ENCODE peak calls at places on chromosomes 1 and 21, in ten cellular contexts. B is A549, H is stomach, O is transverse colon, X is sigmoid colon, V is K562, L is ovary, T is upper lobe of left lung, W is H1, U is suprapubic skin. M is an unnamed sample.

GRCh38 chr1:22914633-22915217 is 57.9 kb downstream of the LACTBL1 start:
- DNase-seq in B (no peak), H (no peak), O (no peak), X (no peak), V (no peak), L (no peak), T (no peak), W (no peak), U (no peak), M (no peak)

GRCh38 chr1:206863266-206863665 is 2.2 kb upstream of the IL20 start:
- DNase-seq in B (no peak), H (no peak), O (no peak), X (no peak), V (no peak), L (no peak), T (no peak), W (no peak), U (no peak), M (no peak)

GRCh38 chr1:51294566-51295184 is 35.7 kb downstream of the TTC39A start:
- DNase-seq in B (no peak), H (peak; percentile 20), O (no peak), X (no peak), V (peak; percentile 56), L (peak; percentile 9), T (no peak), W (no peak), U (no peak), M (no peak)

GRCh38 chr21:38766987-38767722 is 38.6 kb upstream of the ETS2 start:
- DNase-seq in B (no peak), H (peak; percentile 29), O (peak; percentile 42), X (no peak), V (no peak), L (no peak), T (peak; percentile 52), W (no peak), U (no peak), M (no peak)

GRCh38 chr1:114457675-114458074 is 53.3 kb downstream of the TRIM33 start:
- DNase-seq in B (no peak), H (no peak), O (no peak), X (no peak), V (no peak), L (no peak), T (no peak), W (no peak), U (no peak), M (no peak)

GRCh38 chr1:234997201-234998173 is 131.2 kb downstream of the TOMM20 start:
- DNase-seq in B (peak; percentile 98), H (peak; percentile 95), O (peak; percentile 95), X (peak; percentile 100), V (no peak), L (peak; percentile 93), T (peak; percentile 94), W (no peak), U (peak; percentile 100), M (peak; percentile 98)

GRCh38 chr1:231410041-231410591 is 12.0 kb downstream of the EGLN1 start:
- DNase-seq in B (no peak), H (no peak), O (no peak), X (no peak), V (no peak), L (no peak), T (no peak), W (no peak), U (no peak), M (no peak)

GRCh38 chr1:9890224-9890731 is 19.8 kb downstream of the CTNNBIP1 start:
- DNase-seq in B (peak; percentile 21), H (peak; percentile 64), O (peak; percentile 22), X (peak; percentile 85), V (no peak), L (peak; percentile 80), T (no peak), W (no peak), U (no peak), M (no peak)

GRCh38 chr1:203695116-203695515 is 68.5 kb downstream of the ATP2B4 start:
- DNase-seq in B (no peak), H (no peak), O (no peak), X (peak; percentile 91), V (no peak), L (no peak), T (no peak), W (no peak), U (no peak), M (no peak)

GRCh38 chr1:1554926-1555915 is 14.8 kb upstream of the TMEM240 start:
- DNase-seq in B (no peak), H (no peak), O (no peak), X (no peak), V (peak; percentile 62), L (no peak), T (no peak), W (no peak), U (no peak), M (no peak)

GRCh38 chr1:235948774-235949427 is 82.2 kb upstream of the LYST start:
- DNase-seq in B (no peak), H (no peak), O (no peak), X (no peak), V (no peak), L (no peak), T (no peak), W (no peak), U (no peak), M (no peak)

GRCh38 chr1:33060579-33061083 is 20.3 kb upstream of the AZIN2 start:
- DNase-seq in B (no peak), H (no peak), O (no peak), X (peak; percentile 79), V (no peak), L (peak; percentile 43), T (peak; percentile 27), W (no peak), U (no peak), M (peak; percentile 55)

GRCh38 chr1:229286099-229286766 is 15.3 kb downstream of the RAB4A start:
- DNase-seq in B (no peak), H (no peak), O (no peak), X (no peak), V (no peak), L (no peak), T (no peak), W (no peak), U (no peak), M (no peak)

GRCh38 chr1:8256321-8256720 is 61.6 kb upstream of the SLC45A1 start:
- DNase-seq in B (no peak), H (no peak), O (no peak), X (no peak), V (no peak), L (no peak), T (no peak), W (no peak), U (no peak), M (no peak)
- H3K27ac ChIP-seq in B (peak overlapping the region; percentile 1), H (no peak overlapping the region), O (no peak overlapping the region), X (no peak overlapping the region), V (no peak overlapping the region), L (no peak overlapping the region), T (peak overlapping the region; percentile 84), W (no peak overlapping the region), U (no peak overlapping the region), M (no peak overlapping the region)

DNA sequence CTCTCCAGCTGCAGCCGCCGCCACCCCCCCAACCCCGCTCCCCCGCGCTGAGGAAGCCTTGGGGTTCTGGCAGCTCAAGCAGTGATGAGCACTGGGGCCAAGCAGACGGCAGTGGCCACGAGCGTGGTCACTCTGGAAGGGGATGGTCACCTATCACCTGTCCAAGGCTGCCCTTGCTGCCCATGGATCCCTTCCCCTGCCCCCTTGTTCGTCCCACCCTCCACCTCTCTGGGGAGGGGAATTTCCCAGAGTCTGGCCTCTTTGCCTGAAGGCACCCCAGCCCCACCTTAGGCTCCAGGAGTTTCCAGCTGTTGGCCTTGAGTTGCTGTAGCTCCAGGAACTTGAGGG is 7.2 kb upstream of the SMIM12 start:
- DNase-seq in B (no peak), H (no peak), O (no peak), X (no peak), V (no peak), L (no peak), T (no peak), W (no peak), U (no peak), M (no peak)
- H3K4me3 ChIP-seq in B (peak overlapping the region; percentile 50), H (peak overlapping the region; percentile 64), O (peak overlapping the region; percentile 74), X (peak overlapping the region; percentile 67), V (peak overlapping the region; percentile 45), L (peak overlapping the region; percentile 64), T (no peak overlapping the region), W (peak overlapping the region; percentile 67), U (peak overlapping the region; percentile 66), M (peak overlapping the region; percentile 66)

GRCh38 chr1:63316540-63316939 is 5.8 kb upstream of the FOXD3 start:
- DNase-seq in B (no peak), H (no peak), O (no peak), X (no peak), V (no peak), L (no peak), T (no peak), W (no peak), U (no peak), M (no peak)

GRCh38 chr1:63319069-63320023 is 3.0 kb upstream of the FOXD3 start:
- DNase-seq in B (no peak), H (no peak), O (no peak), X (no peak), V (no peak), L (no peak), T (no peak), W (peak; percentile 77), U (no peak), M (no peak)

GRCh38 chr1:63317007-63317813 is 5.2 kb upstream of the FOXD3 start:
- DNase-seq in B (peak; percentile 71), H (peak; percentile 85), O (peak; percentile 81), X (peak; percentile 80), V (peak; percentile 83), L (no peak), T (peak; percentile 83), W (peak; percentile 93), U (peak; percentile 66), M (no peak)

GRCh38 chr1:63318255-63319068 is 3.9 kb upstream of the FOXD3 start:
- DNase-seq in B (no peak), H (no peak), O (no peak), X (no peak), V (no peak), L (no peak), T (no peak), W (no peak), U (no peak), M (no peak)

DNA sequence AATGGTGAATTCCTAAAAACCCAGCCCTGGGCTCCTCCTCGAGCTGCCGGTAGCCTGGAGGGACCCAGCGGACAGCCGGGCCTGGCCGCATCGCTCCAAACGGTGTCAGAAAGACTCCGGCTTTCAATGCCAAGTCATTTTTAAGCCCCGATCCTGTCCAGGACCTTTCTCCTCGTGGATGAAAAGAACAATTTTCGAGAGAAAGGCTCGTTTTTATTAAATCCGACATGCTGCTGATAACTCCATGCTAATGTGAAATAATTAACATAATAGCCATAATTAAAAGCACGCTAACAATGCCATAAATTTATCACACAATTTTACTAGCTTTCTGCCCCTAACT is 4.6 kb upstream of the FOXD3 start:
- DNase-seq in B (no peak), H (no peak), O (no peak), X (no peak), V (no peak), L (no peak), T (no peak), W (no peak), U (no peak), M (no peak)
- TF ChIP-seq EP300 in B (no peak), H (no peak), O (no peak), X (no peak), V (no peak), L (no peak), T (no peak), W (no peak), U (no peak), M (no peak)

DNA sequence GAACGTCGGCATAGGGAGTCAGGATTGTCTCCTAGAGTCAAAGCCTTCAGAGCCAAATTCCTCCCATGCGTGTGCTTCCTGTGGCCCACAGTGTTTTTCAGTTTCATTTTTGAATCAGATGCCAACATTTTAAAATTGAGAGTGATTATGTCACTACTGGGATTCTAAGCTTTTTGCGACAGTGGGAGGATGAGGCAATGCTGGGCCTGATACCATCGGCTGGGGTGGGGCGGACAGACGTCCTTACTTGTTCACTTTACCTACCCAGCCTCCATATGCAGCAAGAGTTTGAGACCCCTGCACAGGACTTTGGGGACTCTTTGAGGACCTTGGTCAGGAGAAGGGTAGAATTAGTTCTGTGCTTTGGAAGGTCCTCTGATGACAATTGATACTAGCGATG is 1.2 kb upstream of the KLHDC7A start:
- DNase-seq in B (no peak), H (no peak), O (no peak), X (no peak), V (no peak), L (no peak), T (peak; percentile 1), W (no peak), U (peak; percentile 34), M (no peak)
- H3K27ac ChIP-seq in B (peak overlapping the region; percentile 97), H (peak overlapping the region; percentile 88), O (no peak overlapping the region), X (no peak overlapping the region), V (no peak overlapping the region), L (no peak overlapping the region), T (peak overlapping the region; percentile 74), W (no peak overlapping the region), U (no peak overlapping the region), M (no peak overlapping the region)